ENCODE peak calls at places on chromosomes 6 and 20, in seven cellular contexts. One of them, this sample, is unnamed.

GRCh38 chr6:28258877-28259777 is at the start of gene NKAPL:
- DNase-seq in psoas muscle: peak; percentile 92
- DNase-seq in SJSA1: no peak
- DNase-seq in colonic mucosa: peak; percentile 45
- DNase-seq in small intestine: peak; percentile 58
- DNase-seq in Panc1: no peak
- DNase-seq in GM23248: peak; percentile 91
- DNase-seq in this sample: no peak

GRCh38 chr6:165799736-165800135 is 136.7 kb upstream of the PDE10A start:
- DNase-seq in psoas muscle: peak; percentile 59
- DNase-seq in SJSA1: no peak
- DNase-seq in colonic mucosa: no peak
- DNase-seq in small intestine: no peak
- DNase-seq in Panc1: no peak
- DNase-seq in GM23248: peak; percentile 37
- DNase-seq in this sample: no peak

GRCh38 chr20:44056010-44056698 is 130.8 kb downstream of the JPH2 start:
- DNase-seq in psoas muscle: no peak
- DNase-seq in SJSA1: peak; percentile 41
- DNase-seq in colonic mucosa: no peak
- DNase-seq in small intestine: peak; percentile 9
- DNase-seq in Panc1: no peak
- DNase-seq in GM23248: no peak
- DNase-seq in this sample: no peak

GRCh38 chr6:89927788-89928565 is 33.7 kb downstream of the GJA10 start:
- DNase-seq in psoas muscle: no peak
- DNase-seq in SJSA1: peak; percentile 68
- DNase-seq in colonic mucosa: no peak
- DNase-seq in small intestine: no peak
- DNase-seq in Panc1: no peak
- DNase-seq in GM23248: peak; percentile 15
- DNase-seq in this sample: no peak

GRCh38 chr6:136609878-136610706 is 59.9 kb upstream of the MAP7 start:
- DNase-seq in psoas muscle: no peak
- DNase-seq in SJSA1: peak; percentile 90
- DNase-seq in colonic mucosa: peak; percentile 82
- DNase-seq in small intestine: peak; percentile 95
- DNase-seq in Panc1: peak; percentile 96
- DNase-seq in GM23248: peak; percentile 98
- DNase-seq in this sample: peak; percentile 98

GRCh38 chr20:35270021-35270902 is 7.7 kb downstream of the MMP24OS start:
- DNase-seq in psoas muscle: no peak
- DNase-seq in SJSA1: no peak
- DNase-seq in colonic mucosa: no peak
- DNase-seq in small intestine: no peak
- DNase-seq in Panc1: no peak
- DNase-seq in GM23248: no peak
- DNase-seq in this sample: no peak

GRCh38 chr20:20683020-20683419 is 29.4 kb downstream of the RALGAPA2 start:
- DNase-seq in psoas muscle: no peak
- DNase-seq in SJSA1: no peak
- DNase-seq in colonic mucosa: no peak
- DNase-seq in small intestine: no peak
- DNase-seq in Panc1: no peak
- DNase-seq in GM23248: no peak
- DNase-seq in this sample: no peak

GRCh38 chr6:147534116-147534865 is 25.8 kb downstream of the SAMD5 start:
- DNase-seq in psoas muscle: no peak
- DNase-seq in SJSA1: no peak
- DNase-seq in colonic mucosa: no peak
- DNase-seq in small intestine: no peak
- DNase-seq in Panc1: no peak
- DNase-seq in GM23248: no peak
- DNase-seq in this sample: no peak

GRCh38 chr20:21102252-21102609 is 3.9 kb downstream of the LINC00237 start:
- DNase-seq in psoas muscle: no peak
- DNase-seq in SJSA1: no peak
- DNase-seq in colonic mucosa: peak; percentile 51
- DNase-seq in small intestine: peak; percentile 38
- DNase-seq in Panc1: no peak
- DNase-seq in GM23248: no peak
- DNase-seq in this sample: no peak

GRCh38 chr6:143222310-143222709 is 161.6 kb downstream of the AIG1 start:
- DNase-seq in psoas muscle: no peak
- DNase-seq in SJSA1: no peak
- DNase-seq in colonic mucosa: no peak
- DNase-seq in small intestine: no peak
- DNase-seq in Panc1: no peak
- DNase-seq in GM23248: no peak
- DNase-seq in this sample: no peak
- H3K27ac ChIP-seq in psoas muscle: peak overlapping the region; percentile 7
- H3K27ac ChIP-seq in SJSA1: no peak overlapping the region
- H3K27ac ChIP-seq in colonic mucosa: no peak overlapping the region
- H3K27ac ChIP-seq in small intestine: no peak overlapping the region
- H3K27ac ChIP-seq in Panc1: no peak overlapping the region
- H3K27ac ChIP-seq in GM23248: no peak overlapping the region
- H3K27ac ChIP-seq in this sample: no peak overlapping the region

GRCh38 chr6:70864404-70864803 is 92.5 kb downstream of the B3GAT2 start:
- DNase-seq in psoas muscle: no peak
- DNase-seq in SJSA1: no peak
- DNase-seq in colonic mucosa: no peak
- DNase-seq in small intestine: no peak
- DNase-seq in Panc1: no peak
- DNase-seq in GM23248: no peak
- DNase-seq in this sample: no peak
- H3K27ac ChIP-seq in psoas muscle: no peak overlapping the region
- H3K27ac ChIP-seq in SJSA1: no peak overlapping the region
- H3K27ac ChIP-seq in colonic mucosa: no peak overlapping the region
- H3K27ac ChIP-seq in small intestine: no peak overlapping the region
- H3K27ac ChIP-seq in Panc1: no peak overlapping the region
- H3K27ac ChIP-seq in GM23248: no peak overlapping the region
- H3K27ac ChIP-seq in this sample: no peak overlapping the region

GRCh38 chr6:55088896-55089295 is 85.4 kb upstream of the HCRTR2 start:
- DNase-seq in psoas muscle: no peak
- DNase-seq in SJSA1: no peak
- DNase-seq in colonic mucosa: no peak
- DNase-seq in small intestine: no peak
- DNase-seq in Panc1: no peak
- DNase-seq in GM23248: no peak
- DNase-seq in this sample: no peak

GRCh38 chr6:55089325-55089724 is 85.0 kb upstream of the HCRTR2 start:
- DNase-seq in psoas muscle: no peak
- DNase-seq in SJSA1: no peak
- DNase-seq in colonic mucosa: no peak
- DNase-seq in small intestine: no peak
- DNase-seq in Panc1: no peak
- DNase-seq in GM23248: no peak
- DNase-seq in this sample: no peak
- H3K27ac ChIP-seq in psoas muscle: no peak overlapping the region
- H3K27ac ChIP-seq in SJSA1: no peak overlapping the region
- H3K27ac ChIP-seq in colonic mucosa: no peak overlapping the region
- H3K27ac ChIP-seq in small intestine: no peak overlapping the region
- H3K27ac ChIP-seq in Panc1: no peak overlapping the region
- H3K27ac ChIP-seq in GM23248: no peak overlapping the region
- H3K27ac ChIP-seq in this sample: no peak overlapping the region

GRCh38 chr20:36461600-36462439 is 79.5 kb upstream of the MYL9 start:
- DNase-seq in psoas muscle: peak; percentile 87
- DNase-seq in SJSA1: peak; percentile 78
- DNase-seq in colonic mucosa: peak; percentile 57
- DNase-seq in small intestine: peak; percentile 39
- DNase-seq in Panc1: no peak
- DNase-seq in GM23248: peak; percentile 80
- DNase-seq in this sample: no peak
- H3K27ac ChIP-seq in psoas muscle: peak overlapping the region; percentile 100
- H3K27ac ChIP-seq in SJSA1: peak overlapping the region; percentile 95
- H3K27ac ChIP-seq in colonic mucosa: peak overlapping the region; percentile 77
- H3K27ac ChIP-seq in small intestine: peak overlapping the region; percentile 93
- H3K27ac ChIP-seq in Panc1: peak overlapping the region; percentile 88
- H3K27ac ChIP-seq in GM23248: peak overlapping the region; percentile 92
- H3K27ac ChIP-seq in this sample: peak overlapping the region; percentile 88

GRCh38 chr6:1388081-1388926 is 1.1 kb upstream of the FOXF2 start:
- DNase-seq in psoas muscle: no peak
- DNase-seq in SJSA1: peak; percentile 81
- DNase-seq in colonic mucosa: no peak
- DNase-seq in small intestine: no peak
- DNase-seq in Panc1: no peak
- DNase-seq in GM23248: no peak
- DNase-seq in this sample: no peak
- H3K27ac ChIP-seq in psoas muscle: no peak overlapping the region
- H3K27ac ChIP-seq in SJSA1: peak overlapping the region; percentile 50
- H3K27ac ChIP-seq in colonic mucosa: peak overlapping the region; percentile 66
- H3K27ac ChIP-seq in small intestine: peak overlapping the region; percentile 66
- H3K27ac ChIP-seq in Panc1: peak overlapping the region; percentile 55
- H3K27ac ChIP-seq in GM23248: no peak overlapping the region
- H3K27ac ChIP-seq in this sample: no peak overlapping the region